ENCODE peak calls at places on chromosomes 4 and X, in ten cellular contexts. B is epithelial cell of esophagus; H is right lobe of liver; U is PC-9; T is CD8-positive, alpha-beta memory T cell; X is CD4-positive, alpha-beta memory T cell; G is brain microvascular endothelial cell; V is HepG2; W is kidney; Q is neural progenitor cell. Z is an unnamed sample.

GRCh38 chr4:175419120-175419774 is 392.8 kb downstream of the GPM6A start:
- DNase-seq in H (no peak), X (no peak), T (no peak), Q (no peak), W (no peak), V (peak; percentile 13), G (peak; percentile 95), B (peak; percentile 89), U (peak; percentile 72), Z (no peak)

GRCh38 chr4:5037553-5038551 is 13.4 kb upstream of the STK32B start:
- DNase-seq in H (no peak), U (peak; percentile 91), Q (no peak), V (peak; percentile 38), T (no peak), W (no peak), G (peak; percentile 84), B (peak; percentile 93), X (no peak), Z (no peak)

GRCh38 chr4:170079981-170080380 is 9.8 kb downstream of the AADAT start:
- DNase-seq in G (no peak), X (no peak), B (no peak), V (no peak), W (no peak), U (no peak), H (no peak), T (no peak), Q (no peak), Z (no peak)

GRCh38 chrX:38304010-38304409 is 23.3 kb downstream of the RPGR start:
- DNase-seq in H (no peak), T (no peak), G (no peak), W (no peak), Q (peak; percentile 14), U (no peak), V (peak; percentile 11), B (peak; percentile 19), X (no peak), Z (no peak)

GRCh38 chrX:69138512-69138911 is 26.7 kb downstream of the PJA1 start:
- DNase-seq in V (no peak), G (no peak), T (no peak), W (peak; percentile 23), Q (no peak), B (no peak), X (no peak), U (no peak), H (no peak), Z (no peak)

GRCh38 chr4:1323635-1324442 is 23.2 kb upstream of the UVSSA start:
- DNase-seq in T (no peak), U (peak; percentile 92), B (peak; percentile 95), G (peak; percentile 95), H (no peak), W (peak; percentile 52), Q (no peak), X (no peak), V (no peak), Z (no peak)

GRCh38 chr4:173264245-173264959 is 69.8 kb downstream of the HMGB2 start:
- DNase-seq in T (peak; percentile 6), Q (peak; percentile 35), V (no peak), U (no peak), H (no peak), W (no peak), X (peak; percentile 41), B (no peak), G (peak; percentile 22), Z (peak; percentile 52)

GRCh38 chr4:185592438-185592837 is 57.1 kb upstream of the PDLIM3 start:
- DNase-seq in B (no peak), G (no peak), X (no peak), V (no peak), Q (no peak), T (no peak), U (no peak), W (no peak), H (no peak), Z (no peak)

GRCh38 chrX:71604796-71605568 is 13.3 kb downstream of the CXCR3 start:
- DNase-seq in X (no peak), V (no peak), Q (no peak), T (no peak), H (no peak), B (no peak), W (no peak), G (no peak), U (no peak), Z (no peak)

GRCh38 chr4:82733636-82734035 is 65.0 kb downstream of the SCD5 start:
- DNase-seq in U (peak; percentile 67), W (no peak), T (no peak), B (peak; percentile 97), H (no peak), V (no peak), X (no peak), Q (no peak), G (peak; percentile 81), Z (no peak)

GRCh38 chrX:3166670-3167455 is 125.6 kb downstream of the ARSF start:
- DNase-seq in B (no peak), G (no peak), T (no peak), X (no peak), V (no peak), U (no peak), H (no peak), W (no peak), Q (peak; percentile 44), Z (no peak)

GRCh38 chr4:181479145-181479544 is 764.1 kb upstream of the TENM3 start:
- DNase-seq in H (no peak), X (no peak), U (no peak), Q (peak; percentile 24), V (no peak), B (no peak), W (no peak), T (no peak), G (no peak), Z (no peak)

GRCh38 chr4:181478675-181479074 is 764.5 kb upstream of the TENM3 start:
- DNase-seq in T (no peak), Q (no peak), W (no peak), X (no peak), V (no peak), U (no peak), G (no peak), H (no peak), B (no peak), Z (no peak)

GRCh38 chr4:181475781-181476180 is 767.4 kb upstream of the TENM3 start:
- DNase-seq in B (no peak), V (no peak), G (peak; percentile 9), Q (peak; percentile 26), W (no peak), X (no peak), U (no peak), T (no peak), H (no peak), Z (no peak)
- H3K4me3 ChIP-seq in B (no peak overlapping the region), V (no peak overlapping the region), G (peak overlapping the region; percentile 37), Q (no peak overlapping the region), W (no peak overlapping the region), X (no peak overlapping the region), U (no peak overlapping the region), T (no peak overlapping the region), H (no peak overlapping the region), Z (no peak overlapping the region)

GRCh38 chr4:122793811-122794210 is 32.8 kb upstream of the FGF2 start:
- DNase-seq in U (no peak), V (no peak), W (no peak), B (no peak), G (no peak), X (no peak), Q (no peak), H (no peak), T (no peak), Z (no peak)

GRCh38 chr4:122798917-122799316 is 27.7 kb upstream of the FGF2 start:
- DNase-seq in Q (no peak), U (no peak), G (no peak), B (no peak), W (no peak), T (no peak), V (no peak), H (no peak), X (no peak), Z (no peak)

GRCh38 chr4:122796801-122797404 is 29.7 kb upstream of the FGF2 start:
- DNase-seq in T (no peak), X (no peak), H (no peak), Q (no peak), G (no peak), B (no peak), W (no peak), U (no peak), V (no peak), Z (no peak)

GRCh38 chr4:122798101-122798500 is 28.5 kb upstream of the FGF2 start:
- DNase-seq in G (peak; percentile 92), B (peak; percentile 89), U (no peak), H (no peak), V (peak; percentile 13), W (peak; percentile 70), Q (peak; percentile 24), X (no peak), T (no peak), Z (peak; percentile 23)

DNA sequence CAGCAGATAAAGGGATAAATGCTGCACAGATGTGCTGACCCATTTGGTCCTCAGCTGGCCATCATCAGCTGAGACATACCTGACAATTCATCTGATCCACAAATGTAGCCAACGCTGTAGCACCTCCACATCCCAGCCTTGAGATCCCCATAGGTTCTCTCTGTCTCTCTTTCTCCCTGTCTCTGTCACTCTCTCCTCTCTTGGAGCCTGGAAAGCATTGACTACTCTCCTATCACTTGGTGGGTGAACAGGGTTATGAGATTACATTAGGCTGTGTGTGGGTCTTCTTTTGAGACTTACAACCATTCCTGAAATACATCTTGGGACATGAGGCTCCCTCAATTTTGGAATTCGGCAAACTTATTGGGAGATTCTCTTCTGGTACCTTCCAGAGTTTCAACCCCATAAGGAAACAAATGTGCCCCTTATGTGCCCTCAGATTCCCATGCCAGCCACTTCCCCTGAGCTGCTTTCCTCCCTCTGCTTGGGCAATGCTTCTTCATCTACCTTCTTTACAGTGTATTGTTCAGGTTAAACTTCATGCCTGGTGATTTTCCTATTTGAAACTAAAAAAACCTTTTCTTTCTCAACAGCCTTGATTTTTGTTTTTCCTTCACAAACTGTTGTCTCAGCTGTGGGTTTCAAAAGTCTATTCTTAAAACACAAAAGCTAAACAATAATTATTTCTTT is 29.1 kb upstream of the FGF2 start:
- DNase-seq in X (no peak), H (no peak), W (no peak), B (no peak), T (no peak), U (no peak), G (no peak), Q (no peak), V (no peak), Z (no peak)
- H3K4me3 ChIP-seq in X (no peak overlapping the region), H (no peak overlapping the region), W (no peak overlapping the region), B (no peak overlapping the region), T (no peak overlapping the region), U (no peak overlapping the region), G (no peak overlapping the region), Q (no peak overlapping the region), V (no peak overlapping the region), Z (no peak overlapping the region)

DNA sequence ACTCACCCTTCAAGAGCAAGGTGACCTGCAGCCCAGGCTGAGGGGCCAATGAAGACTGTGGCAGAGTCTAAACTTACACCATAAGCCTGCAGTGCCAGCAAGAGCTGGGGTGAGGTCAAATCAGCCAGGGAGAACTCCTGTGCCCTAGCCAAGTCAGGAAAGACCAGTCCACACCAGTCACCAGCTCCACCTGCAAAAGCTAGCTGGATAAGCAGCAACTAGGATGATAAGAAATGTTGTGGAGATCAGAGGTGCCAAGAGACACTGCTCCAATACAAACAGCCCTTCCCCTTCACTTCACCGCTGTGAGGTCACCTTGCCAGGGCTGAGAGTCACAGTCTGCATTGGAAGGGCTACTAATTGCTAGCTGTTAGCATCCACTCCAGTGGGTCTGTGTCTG is 31.3 kb downstream of the NIPAL1 start:
- DNase-seq in X (no peak), B (no peak), V (no peak), G (no peak), Q (no peak), H (peak; percentile 87), W (no peak), T (no peak), U (no peak), Z (peak; percentile 36)
- H3K4me3 ChIP-seq in X (no peak overlapping the region), B (no peak overlapping the region), V (no peak overlapping the region), G (no peak overlapping the region), Q (no peak overlapping the region), H (no peak overlapping the region), W (no peak overlapping the region), T (peak overlapping the region; percentile 9), U (no peak overlapping the region), Z (no peak overlapping the region)

GRCh38 chrX:123764967-123765871 is 32.4 kb upstream of the THOC2 start:
- DNase-seq in G (peak; percentile 86), V (no peak), B (peak; percentile 79), U (peak; percentile 82), X (peak; percentile 56), H (peak; percentile 79), W (peak; percentile 94), Q (peak; percentile 92), T (peak; percentile 24), Z (peak; percentile 90)
- H3K4me3 ChIP-seq in G (peak overlapping the region; percentile 44), V (peak overlapping the region; percentile 56), B (peak overlapping the region; percentile 28), U (peak overlapping the region; percentile 54), X (no peak overlapping the region), H (peak overlapping the region; percentile 51), W (peak overlapping the region; percentile 59), Q (peak overlapping the region; percentile 33), T (no peak overlapping the region), Z (no peak overlapping the region)